ENCODE peak calls at places on chromosomes 3 and 15, in six cellular contexts. G is neural progenitor cell; B is OCI-LY7; N is A673; C is GM23248; D is effector memory CD4-positive, alpha-beta T cell. P is an unnamed sample.

GRCh38 chr3:57733790-57734189 is 22.3 kb upstream of the SLMAP start:
- DNase-seq in C (peak; percentile 24), B (no peak), G (peak; percentile 8), N (no peak), D (no peak), P (no peak)

GRCh38 chr3:127598841-127599570 is 795 bp downstream of the MCM2 start:
- DNase-seq in B (peak; percentile 24), N (no peak), D (no peak), G (no peak), C (no peak), P (no peak)

GRCh38 chr3:173467501-173467900 is 70.0 kb downstream of the NLGN1 start:
- DNase-seq in G (no peak), D (no peak), B (no peak), C (peak; percentile 24), N (no peak), P (no peak)

GRCh38 chr3:98343647-98344507 is 9.8 kb upstream of the OR5K4 start:
- DNase-seq in C (peak; percentile 53), D (no peak), B (peak; percentile 60), N (peak; percentile 72), G (peak; percentile 81), P (no peak)

GRCh38 chr3:67460841-67461240 is 193.6 kb downstream of the SUCLG2 start:
- DNase-seq in B (no peak), C (peak; percentile 1), G (no peak), N (no peak), D (no peak), P (no peak)

GRCh38 chr3:105014631-105015030 is 352.1 kb upstream of the ALCAM start:
- DNase-seq in B (no peak), C (peak; percentile 9), D (no peak), N (no peak), G (no peak), P (no peak)

GRCh38 chr15:74787251-74788041 is 5.6 kb downstream of the CSK start:
- DNase-seq in C (peak; percentile 74), N (peak; percentile 88), D (peak; percentile 88), G (peak; percentile 80), B (peak; percentile 97), P (peak; percentile 85)

GRCh38 chr3:142664819-142665218 is 59.0 kb upstream of the TRPC1 start:
- DNase-seq in G (no peak), B (no peak), D (no peak), C (no peak), N (no peak), P (no peak)

GRCh38 chr3:129399145-129399894 is 29.1 kb downstream of the EFCAB12 start:
- DNase-seq in B (peak; percentile 96), D (peak; percentile 48), N (peak; percentile 97), C (peak; percentile 97), G (peak; percentile 95), P (peak; percentile 57)

GRCh38 chr3:48847053-48847585 is 555 bp downstream of the PRKAR2A start:
- DNase-seq in N (peak; percentile 75), G (peak; percentile 79), C (peak; percentile 93), B (peak; percentile 43), D (peak; percentile 32), P (peak; percentile 30)

GRCh38 chr15:75706682-75706954 is 6.0 kb downstream of the CSPG4 start:
- DNase-seq in N (no peak), C (no peak), D (no peak), G (no peak), B (no peak), P (no peak)

GRCh38 chr15:71091601-71092000 is 23.7 kb upstream of the THSD4 start:
- DNase-seq in C (no peak), D (no peak), N (no peak), G (no peak), B (no peak), P (no peak)

GRCh38 chr3:138782748-138783147 is 52.0 kb downstream of the PIK3CB start:
- DNase-seq in D (no peak), C (no peak), N (no peak), G (no peak), B (no peak), P (no peak)

GRCh38 chr15:52568569-52569243 is at the start of gene ARPP19:
- DNase-seq in D (peak; percentile 70), N (peak; percentile 93), G (peak; percentile 97), C (peak; percentile 90), B (peak; percentile 90), P (peak; percentile 66)

GRCh38 chr15:57861039-57861638 is 154.6 kb downstream of the POLR2M start:
- DNase-seq in B (peak; percentile 52), G (peak; percentile 51), N (peak; percentile 75), D (no peak), C (peak; percentile 67), P (no peak)

GRCh38 chr15:91289324-91289723 is 189.3 kb downstream of the SV2B start:
- DNase-seq in G (no peak), B (peak; percentile 38), C (no peak), D (no peak), N (peak; percentile 16), P (no peak)

GRCh38 chr3:134317106-134317947 is 56.9 kb downstream of the AMOTL2 start:
- DNase-seq in N (no peak), D (no peak), G (no peak), B (no peak), C (peak; percentile 70), P (no peak)

GRCh38 chr3:160379628-160380214 is 19.3 kb downstream of the IFT80 start:
- DNase-seq in G (no peak), D (no peak), B (no peak), C (no peak), N (no peak), P (no peak)

GRCh38 chr3:130658666-130659065 is 88.0 kb downstream of the PIK3R4 start:
- DNase-seq in N (peak; percentile 54), G (no peak), C (peak; percentile 63), D (no peak), B (no peak), P (no peak)

GRCh38 chr3:137582484-137582883 is 181.6 kb upstream of the SOX14 start:
- DNase-seq in B (no peak), N (no peak), C (no peak), G (peak; percentile 93), D (no peak), P (no peak)
- H3K9me3 ChIP-seq in B (no peaks in the 10 kb centered on the region), N (no peaks in the 10 kb centered on the region), C (no peaks in the 10 kb centered on the region), G (peaks cover 9% of the 10 kb centered on the region), D (no peaks in the 10 kb centered on the region), P (no peaks in the 10 kb centered on the region)

DNA sequence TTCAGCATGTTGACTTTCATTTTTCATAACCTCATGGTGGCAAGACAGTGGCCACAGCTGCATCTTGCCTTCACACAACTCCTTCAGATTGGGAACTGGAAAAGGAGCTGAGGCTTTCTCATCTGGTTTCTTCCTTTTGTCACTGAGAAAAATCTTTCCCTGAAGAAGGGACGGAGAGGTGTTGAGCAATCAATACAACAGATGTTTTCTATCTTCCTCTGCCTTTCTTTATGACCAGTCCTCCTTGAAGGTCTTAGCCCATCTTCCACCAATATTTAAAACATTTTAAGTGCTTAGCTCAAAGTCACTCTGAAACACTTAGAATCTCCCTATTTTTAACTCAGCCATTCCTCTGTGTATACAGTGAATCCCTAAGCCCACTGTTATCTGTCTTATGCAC is 11.9 kb downstream of the ZNF660 start:
- DNase-seq in G (no peak), B (no peak), D (no peak), C (no peak), N (no peak), P (no peak)
- H3K9me3 ChIP-seq in G (peaks cover 23% of the 10 kb centered on the region), B (no peaks in the 10 kb centered on the region), D (no peaks in the 10 kb centered on the region), C (no peaks in the 10 kb centered on the region), N (peaks cover 6% of the 10 kb centered on the region), P (peaks cover 3% of the 10 kb centered on the region)

GRCh38 chr3:177743491-177743890 is 546.2 kb upstream of the TBL1XR1 start:
- DNase-seq in B (no peak), N (no peak), C (no peak), G (no peak), D (no peak), P (no peak)

GRCh38 chr3:177742273-177742672 is 545.0 kb upstream of the TBL1XR1 start:
- DNase-seq in G (no peak), N (no peak), C (no peak), D (no peak), B (no peak), P (no peak)

GRCh38 chr3:177740270-177740669 is 543.0 kb upstream of the TBL1XR1 start:
- DNase-seq in G (no peak), D (no peak), N (no peak), C (no peak), B (no peak), P (no peak)

GRCh38 chr3:177735441-177735840 is 538.2 kb upstream of the TBL1XR1 start:
- DNase-seq in D (no peak), C (no peak), G (no peak), B (no peak), N (no peak), P (no peak)

DNA sequence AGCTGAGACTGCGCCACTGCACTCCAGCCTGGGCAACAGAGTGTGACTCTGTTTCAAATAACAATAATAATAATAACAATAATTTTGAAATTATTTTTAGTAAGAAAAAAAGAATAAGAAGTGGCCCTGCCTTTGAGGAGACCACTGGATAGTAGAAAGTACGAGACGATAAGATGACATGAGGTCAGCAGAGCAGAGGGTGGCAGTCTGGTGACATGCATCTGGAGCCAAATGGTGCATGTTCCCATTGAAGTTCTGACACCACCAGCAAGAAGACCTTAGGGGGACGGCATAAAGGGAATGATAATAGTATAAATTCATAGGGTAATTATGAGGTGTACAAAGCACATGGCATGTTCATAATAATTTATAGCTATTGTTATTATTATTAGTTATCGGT is 542.2 kb upstream of the TBL1XR1 start:
- DNase-seq in B (no peak), G (no peak), C (no peak), N (no peak), D (no peak), P (no peak)
- H3K9me3 ChIP-seq in B (no peaks in the 10 kb centered on the region), G (no peaks in the 10 kb centered on the region), C (no peaks in the 10 kb centered on the region), N (no peaks in the 10 kb centered on the region), D (no peaks in the 10 kb centered on the region), P (no peaks in the 10 kb centered on the region)

GRCh38 chr3:198108756-198109155 is 148.7 kb downstream of the LMLN start:
- DNase-seq in B (no peak), D (no peak), C (no peak), G (no peak), N (peak; percentile 68), P (no peak)

GRCh38 chr3:198107840-198108734 is 148.1 kb downstream of the LMLN start:
- DNase-seq in B (no peak), N (peak; percentile 95), D (no peak), G (peak; percentile 18), C (no peak), P (no peak)

GRCh38 chr3:198112031-198112430 is 152.0 kb downstream of the LMLN start:
- DNase-seq in G (no peak), D (no peak), B (no peak), N (no peak), C (no peak), P (no peak)

GRCh38 chr3:198109883-198110282 is 149.9 kb downstream of the LMLN start:
- DNase-seq in N (peak; percentile 71), B (no peak), D (no peak), G (no peak), C (no peak), P (no peak)

DNA sequence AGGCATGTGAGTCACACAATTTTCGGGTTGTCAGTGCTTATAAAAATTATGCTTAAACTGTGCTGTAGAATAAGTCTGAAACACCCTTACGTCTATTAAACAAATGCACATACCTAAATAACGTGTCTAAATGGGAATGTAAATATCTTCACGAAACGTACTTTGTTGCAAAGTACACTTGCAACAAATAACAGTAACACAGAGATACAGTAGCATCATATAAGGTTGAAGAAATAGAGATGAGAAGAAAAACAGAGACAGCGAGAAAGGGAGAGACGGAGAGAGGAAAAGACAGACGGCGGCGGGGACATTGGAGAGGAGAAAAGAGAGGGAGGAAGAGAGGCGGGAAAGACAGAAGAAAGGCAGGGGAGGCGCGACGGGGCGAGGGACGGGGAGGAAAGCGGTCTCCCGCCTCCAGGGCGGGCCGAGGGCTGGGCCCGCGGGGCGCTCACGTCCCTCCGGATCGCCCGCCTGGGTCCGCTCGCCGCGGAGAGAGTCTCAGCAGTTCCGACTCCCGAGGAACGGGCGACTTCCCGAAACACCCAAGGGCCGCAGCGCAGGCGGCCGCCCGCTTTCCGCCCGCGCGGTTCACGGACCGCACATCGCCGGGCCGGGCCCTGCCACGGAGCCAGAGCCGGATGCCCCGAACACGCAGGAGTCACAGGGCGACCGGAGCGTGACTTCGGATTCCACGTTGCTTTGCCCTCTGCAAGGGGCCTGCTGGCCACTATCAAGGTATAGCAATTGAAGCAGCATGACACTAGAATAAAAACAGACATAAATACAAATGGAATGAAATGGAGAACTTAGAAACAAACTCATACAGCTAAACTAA is 153.4 kb downstream of the LMLN start:
- DNase-seq in G (peak; percentile 72), C (peak; percentile 28), D (no peak), N (no peak), B (no peak), P (no peak)
- H3K9me3 ChIP-seq in G (no peaks in the 10 kb centered on the region), C (no peaks in the 10 kb centered on the region), D (no peaks in the 10 kb centered on the region), N (peaks cover 11% of the 10 kb centered on the region), B (no peaks in the 10 kb centered on the region), P (peaks cover 8% of the 10 kb centered on the region)